ENCODE peak calls at places on chromosomes 2 and 18, in seven cellular contexts. T is tibial artery; G is A549; X is CD8-positive, alpha-beta T cell; J is ovary; O is Karpas-422; S is uterus. R is an unnamed sample.

GRCh38 chr2:73716518-73717250 is 20.5 kb downstream of the TPRKB start:
- DNase-seq in G (peak), S (no peak), X (no peak), J (no peak), T (no peak), O (no peak), R (no peak)

GRCh38 chr2:158745866-158746382 is 49.2 kb upstream of the DAPL1 start:
- DNase-seq in S (no peak), T (no peak), J (no peak), O (no peak), G (no peak), X (no peak), R (no peak)

GRCh38 chr2:30349691-30350090 is 97.4 kb upstream of the LCLAT1 start:
- DNase-seq in G (no peak), X (no peak), S (no peak), T (no peak), J (no peak), O (no peak), R (no peak)

GRCh38 chr18:10419420-10420103 is 34.9 kb upstream of the APCDD1 start:
- DNase-seq in G (no peak), O (no peak), S (no peak), J (no peak), T (no peak), X (no peak), R (no peak)

GRCh38 chr2:28366496-28367282 is 26.0 kb upstream of the FOSL2 start:
- DNase-seq in J (no peak), O (no peak), X (peak), S (no peak), G (no peak), T (no peak), R (no peak)

GRCh38 chr18:41265047-41265446 is 690.0 kb upstream of the PIK3C3 start:
- DNase-seq in G (no peak), O (no peak), X (no peak), J (no peak), T (no peak), S (no peak), R (no peak)

GRCh38 chr2:241876528-241877196 is 7.1 kb downstream of the RTP5 start:
- DNase-seq in S (no peak), O (no peak), J (no peak), G (no peak), T (no peak), X (no peak), R (no peak)

GRCh38 chr18:45212186-45213039 is 402.9 kb upstream of the SLC14A2 start:
- DNase-seq in O (peak), G (peak), X (peak), J (peak), T (peak), S (peak), R (peak)

GRCh38 chr18:37458697-37459096 is 106.9 kb downstream of the CELF4 start:
- DNase-seq in O (no peak), J (no peak), S (no peak), T (no peak), G (no peak), X (no peak), R (no peak)

GRCh38 chr18:23107718-23108117 is 27.6 kb upstream of the CABLES1 start:
- DNase-seq in J (no peak), S (no peak), X (no peak), G (peak), O (no peak), T (no peak), R (no peak)

GRCh38 chr2:232385660-232386489 is 7.3 kb downstream of the ALPP start:
- DNase-seq in X (no peak), T (no peak), J (peak), S (no peak), O (no peak), G (peak), R (no peak)

GRCh38 chr2:63053889-63054725 is 3.5 kb downstream of the OTX1 start:
- DNase-seq in X (no peak), S (peak), T (no peak), J (peak), G (no peak), O (no peak), R (no peak)

GRCh38 chr2:105149272-105149671 is 92.3 kb upstream of the GPR45 start:
- DNase-seq in T (no peak), G (no peak), S (no peak), J (no peak), O (no peak), X (no peak), R (no peak)

GRCh38 chr2:124289060-124289459 is 264.0 kb downstream of the CNTNAP5 start:
- DNase-seq in T (no peak), X (no peak), G (no peak), S (no peak), J (no peak), O (no peak), R (no peak)

GRCh38 chr2:232894746-232895145 is 24.7 kb downstream of the SNORC start:
- DNase-seq in X (no peak), J (no peak), T (peak), S (no peak), O (no peak), G (no peak), R (no peak)

GRCh38 chr2:197306691-197307030 is 3.9 kb downstream of the ANKRD44 start:
- DNase-seq in X (peak), S (no peak), T (peak), J (no peak), G (no peak), O (peak), R (peak)

GRCh38 chr2:109700680-109701274 is 86.6 kb downstream of the SOWAHC start:
- DNase-seq in X (no peak), J (no peak), T (no peak), O (no peak), G (no peak), S (no peak), R (no peak)

GRCh38 chr2:32235315-32235714 is 29.4 kb downstream of the NLRC4 start:
- DNase-seq in O (no peak), S (no peak), G (no peak), X (no peak), J (no peak), T (no peak), R (no peak)

GRCh38 chr2:16663121-16663905 is 2.3 kb downstream of the CYRIA start:
- DNase-seq in X (no peak), J (no peak), O (peak), G (no peak), S (no peak), T (no peak), R (no peak)
- H3K27ac ChIP-seq in X (no peak), J (no peak), O (no peak), G (no peak), S (peak), T (peak), R (peak)

GRCh38 chr2:206245178-206245778 is 29.2 kb upstream of the ZDBF2 start:
- DNase-seq in S (no peak), O (peak), T (no peak), J (no peak), G (no peak), X (no peak), R (no peak)

GRCh38 chr2:206240335-206240734 is 34.1 kb upstream of the ZDBF2 start:
- DNase-seq in G (no peak), T (no peak), J (no peak), X (no peak), O (no peak), S (no peak), R (no peak)

GRCh38 chr2:206239157-206239556 is 35.3 kb upstream of the ZDBF2 start:
- DNase-seq in T (no peak), G (no peak), O (no peak), S (no peak), J (no peak), X (no peak), R (no peak)

DNA sequence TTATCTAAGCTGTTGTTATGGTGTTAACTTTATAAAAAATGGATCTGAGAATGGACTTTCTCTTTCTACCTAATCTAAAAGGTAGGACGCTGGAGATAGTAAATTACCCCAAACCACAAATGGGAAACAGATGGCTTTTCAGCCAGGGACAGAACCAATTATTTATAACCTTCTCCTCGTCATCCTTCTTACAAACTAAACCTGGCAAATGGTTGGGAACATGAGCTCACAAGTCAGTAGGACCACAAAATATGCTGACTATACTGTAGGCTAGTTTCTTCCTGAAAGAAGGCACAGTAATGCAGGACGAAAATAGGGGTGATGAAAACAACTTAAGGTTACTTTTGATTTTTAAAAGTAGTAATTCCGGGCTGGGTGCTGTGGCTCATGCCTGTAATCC is 32.7 kb upstream of the ZDBF2 start:
- DNase-seq in G (no peak), X (no peak), S (no peak), T (no peak), J (no peak), O (no peak), R (no peak)
- H3K4me3 ChIP-seq in G (no peak), X (no peak), S (no peak), T (no peak), J (no peak), O (no peak), R (no peak)

GRCh38 chr2:38409136-38409903 is 32.2 kb upstream of the ATL2 start:
- DNase-seq in O (peak), S (peak), J (peak), G (no peak), X (no peak), T (peak), R (peak)

GRCh38 chr2:38409904-38410167 is 32.8 kb upstream of the ATL2 start:
- DNase-seq in J (no peak), X (no peak), O (no peak), G (no peak), T (no peak), S (no peak), R (no peak)

GRCh38 chr2:38406597-38407110 is 29.6 kb upstream of the ATL2 start:
- DNase-seq in O (no peak), G (no peak), S (peak), J (peak), X (no peak), T (no peak), R (no peak)

GRCh38 chr2:38407111-38407682 is 30.1 kb upstream of the ATL2 start:
- DNase-seq in J (peak), X (no peak), G (no peak), S (peak), O (no peak), T (no peak), R (no peak)

GRCh38 chr2:38405917-38406596 is 29.0 kb upstream of the ATL2 start:
- DNase-seq in X (no peak), G (no peak), O (peak), T (no peak), J (no peak), S (no peak), R (no peak)
- H3K27ac ChIP-seq in X (no peak), G (no peak), O (peak), T (no peak), J (peak), S (peak), R (peak)

DNA sequence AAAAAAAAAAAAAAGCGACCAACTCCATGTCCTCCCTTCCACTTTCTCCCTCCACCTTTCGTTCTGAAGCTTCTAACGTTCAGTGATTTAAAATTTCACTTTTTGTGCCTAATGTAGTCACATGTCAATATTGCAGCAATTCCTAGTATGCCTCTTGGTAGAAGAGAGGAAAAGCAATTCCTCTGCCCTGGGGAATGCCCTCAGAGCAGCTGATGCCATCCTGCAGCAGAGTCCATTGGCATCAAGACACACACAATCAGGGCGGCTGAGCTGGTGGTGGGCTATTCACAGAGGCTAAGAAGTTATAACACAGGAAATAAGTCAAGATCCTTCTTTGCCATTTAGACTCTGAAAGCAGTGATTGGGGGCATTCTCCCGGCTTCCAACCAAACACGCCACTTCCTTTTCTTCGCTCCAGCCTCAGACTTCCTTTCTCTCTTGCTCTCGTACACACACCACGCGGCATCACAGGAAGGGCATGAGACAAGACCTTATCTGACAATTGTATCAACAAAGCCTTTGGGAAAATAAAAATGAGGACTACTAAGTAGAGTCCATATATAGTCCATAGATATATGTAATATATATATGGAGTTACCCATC is 71.9 kb downstream of the MOGAT1 start:
- DNase-seq in X (no peak), S (no peak), O (no peak), G (no peak), J (no peak), T (peak), R (no peak)
- H3K4me3 ChIP-seq in X (no peak), S (no peak), O (no peak), G (no peak), J (no peak), T (no peak), R (no peak)

DNA sequence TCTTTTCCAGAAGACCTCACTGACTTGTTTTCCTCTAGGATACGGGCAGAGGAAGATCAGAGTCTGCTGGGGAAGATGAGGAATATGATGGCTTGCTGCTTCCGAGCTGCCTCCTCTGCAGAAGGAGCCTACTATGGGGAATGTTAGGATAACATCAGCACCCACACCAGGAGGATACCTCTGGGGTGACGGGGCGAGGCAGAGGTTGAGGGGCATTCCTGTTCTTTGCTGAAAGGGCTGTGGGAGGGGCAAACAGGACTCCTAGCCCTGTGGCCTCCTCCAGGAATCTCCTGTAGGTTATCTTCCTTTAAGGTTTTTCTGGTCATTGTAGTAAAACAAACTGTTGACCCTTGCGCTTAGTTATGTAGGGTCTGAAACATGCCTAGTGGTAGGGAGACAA is 102.5 kb downstream of the CRIM1 start:
- DNase-seq in G (no peak), S (no peak), J (no peak), T (no peak), O (no peak), X (no peak), R (no peak)
- H3K27ac ChIP-seq in G (peak), S (no peak), J (no peak), T (peak), O (no peak), X (no peak), R (no peak)

DNA sequence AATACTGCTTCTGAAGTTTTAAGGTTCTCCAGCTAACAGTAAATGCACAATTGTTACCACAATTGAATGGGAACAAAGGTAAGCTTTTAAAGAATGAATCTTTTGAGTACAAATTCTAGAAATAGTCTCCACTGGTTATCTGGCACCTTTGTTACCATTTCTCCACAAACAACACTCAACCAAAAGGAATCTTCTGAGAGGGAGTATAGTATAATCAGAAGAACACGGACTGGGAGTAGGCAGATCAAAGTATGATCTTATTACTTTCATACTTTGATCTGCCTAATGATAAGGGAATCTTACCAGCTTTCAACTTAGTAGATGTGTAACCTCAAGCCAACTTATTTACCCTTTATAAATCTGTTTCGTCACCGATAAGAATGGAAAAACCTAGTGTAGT is 1.4 kb downstream of the CEP76 start:
- DNase-seq in X (no peak), T (no peak), G (no peak), S (no peak), O (no peak), J (no peak), R (no peak)
- H3K4me3 ChIP-seq in X (peak), T (peak), G (peak), S (peak), O (peak), J (peak), R (peak)

GRCh38 chr18:57792741-57793629 is 10.1 kb downstream of the ATP8B1 start:
- DNase-seq in X (no peak), J (no peak), S (no peak), O (peak), T (no peak), G (no peak), R (no peak)
- H3K27ac ChIP-seq in X (no peak), J (no peak), S (peak), O (no peak), T (peak), G (peak), R (peak)

GRCh38 chr18:5995626-5996025 is 100.3 kb upstream of the TMEM200C start:
- DNase-seq in S (no peak), X (no peak), O (no peak), T (no peak), J (no peak), G (no peak), R (no peak)
- H3K4me3 ChIP-seq in S (no peak), X (no peak), O (no peak), T (no peak), J (no peak), G (no peak), R (no peak)

GRCh38 chr2:6864251-6864758 is 1.4 kb downstream of the CMPK2 start:
- DNase-seq in O (no peak), T (no peak), G (no peak), J (no peak), S (no peak), X (no peak), R (no peak)

GRCh38 chr2:6866982-6867381 is 1.3 kb upstream of the CMPK2 start:
- DNase-seq in T (no peak), J (no peak), X (no peak), S (no peak), G (no peak), O (no peak), R (no peak)

GRCh38 chr2:6864938-6865345 is 765 bp downstream of the CMPK2 start:
- DNase-seq in J (peak), X (peak), G (peak), S (peak), O (peak), T (no peak), R (no peak)

GRCh38 chr2:6866239-6866745 is 585 bp upstream of the CMPK2 start:
- DNase-seq in S (peak), G (peak), X (peak), T (no peak), O (peak), J (peak), R (peak)

GRCh38 chr2:6865346-6866238 is at the start of gene CMPK2:
- DNase-seq in S (peak), X (peak), T (peak), G (peak), J (peak), O (peak), R (peak)
- H3K27ac ChIP-seq in S (peak), X (peak), T (peak), G (no peak), J (peak), O (peak), R (peak)

R was measured in dorsolateral prefrontal cortex.